ENCODE peak calls at places on chromosomes 12 and 14, in ten cellular contexts. O is nucleus accumbens, M is GM04503, Q is RWPE1, R is C1 segment of cervical spinal cord, G is NCI-H345, V is CD14-positive monocyte, U is HTR-8/SVneo, E is fibroblast of villous mesenchyme, K is T-helper 2 cell. T is an unnamed sample.
A peak's percentile ranks its signal among the peaks of the same experiment; 100 is the strongest.

GRCh38 chr14:65226824-65227604 is 124.7 kb upstream of the MAX start:
- DNase-seq in O (no peak), M (no peak), Q (no peak), R (no peak), G (peak; percentile 11), V (no peak), U (no peak), E (peak; percentile 77), K (no peak), T (no peak)

GRCh38 chr14:28676481-28676880 is 90.1 kb upstream of the FOXG1 start:
- DNase-seq in O (no peak), M (peak; percentile 15), Q (peak; percentile 88), R (no peak), G (no peak), V (no peak), U (peak; percentile 24), E (no peak), K (no peak), T (no peak)

GRCh38 chr12:57133916-57134315 is 5.6 kb downstream of the LRP1 start:
- DNase-seq in O (no peak), M (no peak), Q (no peak), R (peak; percentile 66), G (no peak), V (no peak), U (no peak), E (no peak), K (no peak), T (no peak)

GRCh38 chr14:98743536-98743935 is 528.5 kb downstream of the BCL11B start:
- DNase-seq in O (no peak), M (no peak), Q (no peak), R (no peak), G (no peak), V (no peak), U (no peak), E (no peak), K (no peak), T (no peak)

GRCh38 chr12:11652351-11653040 is 3.0 kb downstream of the ETV6 start:
- DNase-seq in O (no peak), M (no peak), Q (no peak), R (peak; percentile 40), G (peak; percentile 17), V (peak; percentile 70), U (no peak), E (peak; percentile 81), K (no peak), T (peak; percentile 49)

GRCh38 chr14:101964297-101965144 is at the start of gene DYNC1H1:
- DNase-seq in O (peak; percentile 78), M (no peak), Q (peak; percentile 87), R (peak; percentile 95), G (peak; percentile 97), V (peak; percentile 81), U (peak; percentile 87), E (peak; percentile 93), K (peak; percentile 78), T (peak; percentile 11)

GRCh38 chr14:105168979-105169507 is 467 bp upstream of the JAG2 start:
- DNase-seq in O (no peak), M (no peak), Q (no peak), R (no peak), G (no peak), V (no peak), U (no peak), E (no peak), K (no peak), T (no peak)

GRCh38 chr12:63857771-63858670 is 13.5 kb downstream of the SRGAP1 start:
- DNase-seq in O (no peak), M (no peak), Q (no peak), R (no peak), G (no peak), V (no peak), U (no peak), E (no peak), K (no peak), T (no peak)

GRCh38 chr12:124916370-124917134 is 2.1 kb upstream of the UBC start:
- DNase-seq in O (no peak), M (peak; percentile 84), Q (no peak), R (no peak), G (no peak), V (peak; percentile 84), U (peak; percentile 42), E (peak; percentile 94), K (no peak), T (no peak)

GRCh38 chr12:3101309-3102022 is 24.3 kb downstream of the TSPAN9 start:
- DNase-seq in O (no peak), M (peak; percentile 30), Q (peak; percentile 82), R (no peak), G (no peak), V (no peak), U (no peak), E (peak; percentile 56), K (no peak), T (no peak)

GRCh38 chr14:19906665-19907064 is 13.7 kb upstream of the OR4K5 start:
- DNase-seq in O (no peak), M (no peak), Q (no peak), R (no peak), G (no peak), V (no peak), U (no peak), E (no peak), K (no peak), T (no peak)

GRCh38 chr12:124837958-124838803 is 25.5 kb downstream of the SCARB1 start:
- DNase-seq in O (no peak), M (peak; percentile 97), Q (peak; percentile 93), R (peak; percentile 40), G (peak; percentile 86), V (no peak), U (peak; percentile 96), E (peak; percentile 99), K (no peak), T (peak; percentile 85)

GRCh38 chr12:92995258-92995905 is 66.3 kb upstream of the EEA1 start:
- DNase-seq in O (no peak), M (no peak), Q (no peak), R (no peak), G (no peak), V (no peak), U (no peak), E (no peak), K (no peak), T (no peak)

GRCh38 chr12:70670948-70671347 is 33.7 kb upstream of the PTPRB start:
- DNase-seq in O (no peak), M (no peak), Q (no peak), R (no peak), G (no peak), V (no peak), U (no peak), E (no peak), K (no peak), T (no peak)

GRCh38 chr14:68547305-68548193 is 245.3 kb downstream of the ZFP36L1 start:
- DNase-seq in O (no peak), M (peak; percentile 94), Q (peak; percentile 88), R (no peak), G (no peak), V (no peak), U (peak; percentile 96), E (peak; percentile 98), K (no peak), T (no peak)

GRCh38 chr14:74402264-74403251 is 23.5 kb downstream of the SYNDIG1L start:
- DNase-seq in O (no peak), M (no peak), Q (no peak), R (no peak), G (no peak), V (no peak), U (no peak), E (no peak), K (no peak), T (no peak)

GRCh38 chr12:104426926-104427546 is 29.7 kb upstream of the CHST11 start:
- DNase-seq in O (no peak), M (peak; percentile 55), Q (no peak), R (no peak), G (no peak), V (no peak), U (no peak), E (peak; percentile 82), K (no peak), T (no peak)

GRCh38 chr12:93387780-93388179 is 10.1 kb downstream of the NUDT4 start:
- DNase-seq in O (no peak), M (no peak), Q (peak; percentile 32), R (no peak), G (no peak), V (no peak), U (no peak), E (no peak), K (peak; percentile 64), T (no peak)

GRCh38 chr12:58860050-58860787 is 60.1 kb downstream of the LRIG3 start:
- DNase-seq in O (no peak), M (no peak), Q (no peak), R (no peak), G (no peak), V (no peak), U (no peak), E (no peak), K (no peak), T (no peak)

GRCh38 chr12:1610072-1610643 is 15.8 kb upstream of the FBXL14 start:
- DNase-seq in O (no peak), M (no peak), Q (no peak), R (no peak), G (no peak), V (no peak), U (no peak), E (no peak), K (no peak), T (no peak)

GRCh38 chr12:108572166-108572790 is 9.9 kb downstream of the ISCU start:
- DNase-seq in O (no peak), M (no peak), Q (no peak), R (no peak), G (no peak), V (no peak), U (no peak), E (peak; percentile 46), K (no peak), T (no peak)

GRCh38 chr12:55830601-55831406 is 1.4 kb upstream of the DNAJC14 start:
- DNase-seq in O (peak; percentile 43), M (no peak), Q (peak; percentile 42), R (peak; percentile 85), G (peak; percentile 35), V (peak; percentile 56), U (peak; percentile 65), E (peak; percentile 69), K (peak; percentile 16), T (no peak)

GRCh38 chr14:40318211-40318719 is 886.0 kb upstream of the FBXO33 start:
- DNase-seq in O (no peak), M (no peak), Q (no peak), R (no peak), G (no peak), V (no peak), U (no peak), E (no peak), K (no peak), T (no peak)

GRCh38 chr14:105087963-105088811 is 23.0 kb upstream of the GPR132 start:
- DNase-seq in O (no peak), M (no peak), Q (peak; percentile 75), R (no peak), G (peak; percentile 50), V (no peak), U (peak; percentile 74), E (peak; percentile 87), K (no peak), T (no peak)